ENCODE peak calls at places on chromosomes 3 and 15, in ten cellular contexts. One of them, this sample, is unnamed.

GRCh38 chr3:136380530-136380929 is 130.4 kb downstream of the PCCB start:
- DNase-seq in progenitor cell of endocrine pancreas: no peak
- DNase-seq in PC-9: no peak
- DNase-seq in cardiac fibroblast: peak; percentile 15
- DNase-seq in AG09309: no peak
- DNase-seq in mucosa of descending colon: no peak
- DNase-seq in IMR-90: peak; percentile 34
- DNase-seq in cardiac muscle cell: no peak
- DNase-seq in mammary epithelial cell: peak; percentile 38
- DNase-seq in heart right ventricle: no peak
- DNase-seq in this sample: no peak

GRCh38 chr15:39167114-39168058 is 413.5 kb upstream of the THBS1 start:
- DNase-seq in PC-9: no peak
- DNase-seq in progenitor cell of endocrine pancreas: no peak
- DNase-seq in IMR-90: no peak
- DNase-seq in heart right ventricle: no peak
- DNase-seq in cardiac fibroblast: peak; percentile 58
- DNase-seq in mucosa of descending colon: no peak
- DNase-seq in cardiac muscle cell: no peak
- DNase-seq in mammary epithelial cell: no peak
- DNase-seq in AG09309: no peak
- DNase-seq in this sample: no peak

GRCh38 chr3:111547645-111548044 is 5.6 kb downstream of the CD96 start:
- DNase-seq in PC-9: no peak
- DNase-seq in heart right ventricle: no peak
- DNase-seq in mammary epithelial cell: no peak
- DNase-seq in IMR-90: no peak
- DNase-seq in mucosa of descending colon: no peak
- DNase-seq in cardiac muscle cell: no peak
- DNase-seq in progenitor cell of endocrine pancreas: no peak
- DNase-seq in AG09309: no peak
- DNase-seq in cardiac fibroblast: no peak
- DNase-seq in this sample: no peak

GRCh38 chr3:126664591-126665214 is 9.8 kb upstream of the TXNRD3 start:
- DNase-seq in cardiac fibroblast: no peak
- DNase-seq in PC-9: no peak
- DNase-seq in mucosa of descending colon: no peak
- DNase-seq in AG09309: no peak
- DNase-seq in IMR-90: peak; percentile 15
- DNase-seq in heart right ventricle: no peak
- DNase-seq in progenitor cell of endocrine pancreas: no peak
- DNase-seq in cardiac muscle cell: no peak
- DNase-seq in mammary epithelial cell: no peak
- DNase-seq in this sample: no peak

GRCh38 chr15:57183041-57183440 is 193.3 kb upstream of the CGNL1 start:
- DNase-seq in cardiac fibroblast: no peak
- DNase-seq in AG09309: no peak
- DNase-seq in IMR-90: peak; percentile 84
- DNase-seq in PC-9: no peak
- DNase-seq in mucosa of descending colon: no peak
- DNase-seq in cardiac muscle cell: no peak
- DNase-seq in mammary epithelial cell: no peak
- DNase-seq in heart right ventricle: no peak
- DNase-seq in progenitor cell of endocrine pancreas: no peak
- DNase-seq in this sample: no peak

GRCh38 chr15:44788748-44789147 is 52.4 kb downstream of the TRIM69 start:
- DNase-seq in cardiac fibroblast: peak; percentile 16
- DNase-seq in cardiac muscle cell: no peak
- DNase-seq in PC-9: no peak
- DNase-seq in heart right ventricle: no peak
- DNase-seq in IMR-90: no peak
- DNase-seq in mucosa of descending colon: no peak
- DNase-seq in mammary epithelial cell: no peak
- DNase-seq in AG09309: no peak
- DNase-seq in progenitor cell of endocrine pancreas: no peak
- DNase-seq in this sample: no peak

GRCh38 chr3:69865920-69866679 is 126.8 kb downstream of the MITF start:
- DNase-seq in mucosa of descending colon: peak; percentile 25
- DNase-seq in cardiac muscle cell: peak; percentile 91
- DNase-seq in AG09309: no peak
- DNase-seq in heart right ventricle: peak; percentile 75
- DNase-seq in PC-9: peak; percentile 58
- DNase-seq in mammary epithelial cell: peak; percentile 62
- DNase-seq in progenitor cell of endocrine pancreas: peak; percentile 13
- DNase-seq in cardiac fibroblast: no peak
- DNase-seq in IMR-90: peak; percentile 23
- DNase-seq in this sample: no peak

GRCh38 chr3:70308760-70309159 is 3.7 kb downstream of the MDFIC2 start:
- DNase-seq in AG09309: no peak
- DNase-seq in cardiac muscle cell: peak; percentile 36
- DNase-seq in mammary epithelial cell: no peak
- DNase-seq in PC-9: no peak
- DNase-seq in mucosa of descending colon: no peak
- DNase-seq in heart right ventricle: no peak
- DNase-seq in IMR-90: peak; percentile 25
- DNase-seq in cardiac fibroblast: peak; percentile 0
- DNase-seq in progenitor cell of endocrine pancreas: no peak
- DNase-seq in this sample: peak; percentile 23

GRCh38 chr3:24682141-24682547 is 187.5 kb upstream of the THRB start:
- DNase-seq in progenitor cell of endocrine pancreas: no peak
- DNase-seq in heart right ventricle: no peak
- DNase-seq in cardiac fibroblast: peak; percentile 68
- DNase-seq in mucosa of descending colon: no peak
- DNase-seq in IMR-90: no peak
- DNase-seq in AG09309: peak; percentile 84
- DNase-seq in PC-9: no peak
- DNase-seq in cardiac muscle cell: no peak
- DNase-seq in mammary epithelial cell: peak; percentile 69
- DNase-seq in this sample: no peak

GRCh38 chr3:15633766-15634588 is 32.4 kb downstream of the BTD start:
- DNase-seq in mammary epithelial cell: peak; percentile 23
- DNase-seq in IMR-90: peak; percentile 47
- DNase-seq in AG09309: no peak
- DNase-seq in progenitor cell of endocrine pancreas: no peak
- DNase-seq in cardiac muscle cell: no peak
- DNase-seq in PC-9: peak; percentile 66
- DNase-seq in mucosa of descending colon: no peak
- DNase-seq in cardiac fibroblast: no peak
- DNase-seq in heart right ventricle: no peak
- DNase-seq in this sample: no peak

DNA sequence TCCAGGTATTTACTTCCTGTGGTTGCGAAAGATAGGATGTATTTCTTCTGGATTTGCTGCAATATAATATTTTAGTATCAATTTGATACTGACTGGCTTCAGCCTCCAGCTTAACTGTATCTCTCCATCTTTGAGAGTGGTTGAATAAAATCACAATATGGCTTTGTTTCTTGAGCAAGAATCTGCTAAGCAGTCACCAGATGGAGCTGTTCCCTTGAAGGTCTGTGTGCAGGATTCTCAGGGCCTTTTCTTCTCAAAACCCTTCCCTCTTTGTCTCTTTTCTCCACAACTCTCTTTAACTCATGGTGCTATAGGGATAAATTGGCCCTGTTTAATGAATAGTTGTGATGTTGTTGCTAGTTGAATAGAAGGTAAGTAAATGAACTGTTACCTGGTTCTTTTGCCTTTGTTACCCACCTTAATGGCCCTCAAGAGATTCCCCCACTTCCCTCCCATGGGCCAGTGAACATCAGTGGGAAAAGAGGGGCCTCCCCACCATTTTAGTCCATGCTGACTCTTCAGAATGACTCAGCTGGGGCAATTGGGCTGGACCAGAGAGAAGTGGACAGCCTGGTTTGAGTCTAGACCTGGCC is 34.8 kb upstream of the RAB6B start:
- DNase-seq in mucosa of descending colon: no peak
- DNase-seq in heart right ventricle: no peak
- DNase-seq in PC-9: no peak
- DNase-seq in mammary epithelial cell: peak; percentile 47
- DNase-seq in cardiac fibroblast: peak; percentile 90
- DNase-seq in IMR-90: peak; percentile 81
- DNase-seq in progenitor cell of endocrine pancreas: no peak
- DNase-seq in AG09309: peak; percentile 55
- DNase-seq in cardiac muscle cell: peak; percentile 75
- DNase-seq in this sample: no peak
- TF ChIP-seq CTCF in mucosa of descending colon: no peak
- TF ChIP-seq CTCF in heart right ventricle: peak; percentile 72
- TF ChIP-seq CTCF in PC-9: peak; percentile 75
- TF ChIP-seq CTCF in mammary epithelial cell: peak; percentile 75
- TF ChIP-seq CTCF in cardiac fibroblast: peak; percentile 78
- TF ChIP-seq CTCF in IMR-90: peak; percentile 89
- TF ChIP-seq CTCF in progenitor cell of endocrine pancreas: peak; percentile 78
- TF ChIP-seq CTCF in AG09309: peak; percentile 81
- TF ChIP-seq CTCF in cardiac muscle cell: peak; percentile 76
- TF ChIP-seq CTCF in this sample: peak; percentile 53

DNA sequence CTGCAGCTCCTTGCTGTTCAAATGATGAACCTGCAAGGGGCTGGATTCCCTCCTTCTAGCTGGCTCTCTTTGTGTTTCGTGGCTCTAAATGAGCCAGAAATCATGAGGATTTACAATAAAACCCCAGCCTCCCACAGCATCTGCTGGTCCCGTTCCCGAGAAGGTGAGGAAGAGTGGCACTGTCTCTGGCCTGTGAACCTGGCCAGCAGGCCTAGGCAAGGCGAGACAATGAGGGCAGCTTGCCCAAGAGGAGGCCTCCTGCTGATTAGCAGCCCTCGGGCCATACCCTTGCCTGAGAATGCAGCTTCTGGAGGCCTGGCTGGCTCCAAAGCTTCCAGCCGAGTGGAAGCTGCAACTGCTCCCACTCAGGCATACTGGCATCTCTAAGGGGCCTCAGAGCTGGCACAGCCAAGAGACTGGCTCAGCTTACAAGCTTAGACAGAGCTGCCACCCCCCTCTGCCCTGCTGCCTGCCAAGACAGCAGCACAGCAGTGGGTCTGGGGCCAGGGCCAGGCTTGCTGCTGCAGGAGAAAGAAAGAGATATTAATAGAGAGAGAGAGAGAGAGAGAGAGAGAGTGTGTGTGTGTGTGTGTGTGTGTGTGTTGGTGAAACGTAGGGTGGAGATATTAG is 76.5 kb downstream of the HMG20A start:
- DNase-seq in heart right ventricle: peak; percentile 84
- DNase-seq in progenitor cell of endocrine pancreas: no peak
- DNase-seq in IMR-90: no peak
- DNase-seq in mammary epithelial cell: peak; percentile 46
- DNase-seq in cardiac fibroblast: peak; percentile 91
- DNase-seq in cardiac muscle cell: peak; percentile 35
- DNase-seq in mucosa of descending colon: no peak
- DNase-seq in AG09309: peak; percentile 57
- DNase-seq in PC-9: peak; percentile 73
- DNase-seq in this sample: no peak
- TF ChIP-seq CTCF in heart right ventricle: peak; percentile 2
- TF ChIP-seq CTCF in progenitor cell of endocrine pancreas: no peak
- TF ChIP-seq CTCF in IMR-90: no peak
- TF ChIP-seq CTCF in mammary epithelial cell: no peak
- TF ChIP-seq CTCF in cardiac fibroblast: no peak
- TF ChIP-seq CTCF in cardiac muscle cell: no peak
- TF ChIP-seq CTCF in mucosa of descending colon: no peak
- TF ChIP-seq CTCF in AG09309: no peak
- TF ChIP-seq CTCF in PC-9: peak; percentile 20
- TF ChIP-seq CTCF in this sample: peak; percentile 8

DNA sequence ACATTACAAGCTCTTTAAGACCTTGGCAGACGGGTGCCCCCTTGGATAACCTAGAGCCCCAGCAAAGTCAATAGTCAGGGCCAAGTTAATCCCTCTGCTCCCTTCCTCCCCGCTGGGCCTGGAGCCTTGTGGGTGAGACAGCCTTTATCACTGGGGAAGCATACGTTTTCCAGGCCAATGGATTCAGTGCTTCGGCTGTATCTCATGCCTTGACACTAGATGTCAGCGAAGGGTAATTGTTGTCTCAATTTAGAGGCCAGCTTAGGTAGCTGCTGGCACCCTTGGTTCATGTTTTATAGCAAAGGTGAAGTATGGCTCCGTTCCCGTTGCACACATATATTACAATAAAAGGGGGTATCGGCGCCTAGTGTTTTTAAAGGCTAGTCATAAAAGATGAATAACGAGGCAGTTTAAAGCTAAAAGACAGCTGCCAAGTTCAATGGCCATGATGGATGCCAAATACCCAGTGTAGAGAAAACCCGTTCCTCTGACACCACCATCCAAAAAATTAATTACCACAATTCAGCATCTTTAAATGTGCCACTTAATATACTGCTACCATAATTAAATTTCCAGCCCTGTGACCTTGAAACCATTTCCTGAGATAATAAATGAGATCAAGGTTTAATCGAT is 52.3 kb upstream of the BNIP2 start:
- DNase-seq in mucosa of descending colon: no peak
- DNase-seq in cardiac muscle cell: peak; percentile 48
- DNase-seq in heart right ventricle: no peak
- DNase-seq in PC-9: no peak
- DNase-seq in mammary epithelial cell: peak; percentile 13
- DNase-seq in progenitor cell of endocrine pancreas: no peak
- DNase-seq in IMR-90: no peak
- DNase-seq in cardiac fibroblast: peak; percentile 7
- DNase-seq in AG09309: no peak
- DNase-seq in this sample: peak; percentile 25
- TF ChIP-seq CTCF in mucosa of descending colon: no peak
- TF ChIP-seq CTCF in cardiac muscle cell: no peak
- TF ChIP-seq CTCF in heart right ventricle: peak; percentile 29
- TF ChIP-seq CTCF in PC-9: peak; percentile 35
- TF ChIP-seq CTCF in mammary epithelial cell: peak; percentile 27
- TF ChIP-seq CTCF in progenitor cell of endocrine pancreas: no peak
- TF ChIP-seq CTCF in IMR-90: no peak
- TF ChIP-seq CTCF in cardiac fibroblast: peak; percentile 18
- TF ChIP-seq CTCF in AG09309: peak; percentile 31
- TF ChIP-seq CTCF in this sample: no peak

GRCh38 chr15:64748251-64748650 is 27.1 kb downstream of the RBPMS2 start:
- DNase-seq in cardiac fibroblast: no peak
- DNase-seq in progenitor cell of endocrine pancreas: no peak
- DNase-seq in AG09309: no peak
- DNase-seq in heart right ventricle: no peak
- DNase-seq in IMR-90: no peak
- DNase-seq in mucosa of descending colon: no peak
- DNase-seq in PC-9: no peak
- DNase-seq in cardiac muscle cell: no peak
- DNase-seq in mammary epithelial cell: no peak
- DNase-seq in this sample: no peak

GRCh38 chr15:64749999-64750657 is 25.3 kb downstream of the RBPMS2 start:
- DNase-seq in mammary epithelial cell: no peak
- DNase-seq in heart right ventricle: peak; percentile 37
- DNase-seq in cardiac muscle cell: peak; percentile 59
- DNase-seq in cardiac fibroblast: peak; percentile 56
- DNase-seq in progenitor cell of endocrine pancreas: no peak
- DNase-seq in AG09309: no peak
- DNase-seq in IMR-90: peak; percentile 57
- DNase-seq in mucosa of descending colon: no peak
- DNase-seq in PC-9: peak; percentile 5
- DNase-seq in this sample: peak; percentile 22

GRCh38 chr15:64749167-64749566 is 26.2 kb downstream of the RBPMS2 start:
- DNase-seq in cardiac fibroblast: peak; percentile 52
- DNase-seq in AG09309: peak; percentile 17
- DNase-seq in IMR-90: peak; percentile 86
- DNase-seq in mammary epithelial cell: peak; percentile 48
- DNase-seq in progenitor cell of endocrine pancreas: no peak
- DNase-seq in mucosa of descending colon: no peak
- DNase-seq in cardiac muscle cell: no peak
- DNase-seq in heart right ventricle: no peak
- DNase-seq in PC-9: peak; percentile 79
- DNase-seq in this sample: no peak

GRCh38 chr15:64753419-64754185 is 21.8 kb downstream of the RBPMS2 start:
- DNase-seq in cardiac fibroblast: no peak
- DNase-seq in cardiac muscle cell: no peak
- DNase-seq in mammary epithelial cell: no peak
- DNase-seq in heart right ventricle: no peak
- DNase-seq in PC-9: no peak
- DNase-seq in mucosa of descending colon: no peak
- DNase-seq in progenitor cell of endocrine pancreas: no peak
- DNase-seq in AG09309: no peak
- DNase-seq in IMR-90: no peak
- DNase-seq in this sample: no peak

GRCh38 chr15:64751464-64751863 is 23.9 kb downstream of the RBPMS2 start:
- DNase-seq in AG09309: no peak
- DNase-seq in progenitor cell of endocrine pancreas: no peak
- DNase-seq in IMR-90: no peak
- DNase-seq in mucosa of descending colon: no peak
- DNase-seq in heart right ventricle: no peak
- DNase-seq in mammary epithelial cell: no peak
- DNase-seq in cardiac muscle cell: no peak
- DNase-seq in PC-9: no peak
- DNase-seq in cardiac fibroblast: no peak
- DNase-seq in this sample: no peak
- TF ChIP-seq CTCF in AG09309: no peak
- TF ChIP-seq CTCF in progenitor cell of endocrine pancreas: no peak
- TF ChIP-seq CTCF in IMR-90: no peak
- TF ChIP-seq CTCF in mucosa of descending colon: no peak
- TF ChIP-seq CTCF in heart right ventricle: no peak
- TF ChIP-seq CTCF in mammary epithelial cell: no peak
- TF ChIP-seq CTCF in cardiac muscle cell: no peak
- TF ChIP-seq CTCF in PC-9: no peak
- TF ChIP-seq CTCF in cardiac fibroblast: no peak
- TF ChIP-seq CTCF in this sample: no peak